ENCODE peak calls at places on chromosomes 6 and 20, in six cellular contexts. B is spleen, A is BE2C, D is nephron progenitor cell, O is activated gamma-delta T cell treated with Interleukin-2 at 50 U/mL for 16 hours, C is COR-L47. V is an unnamed sample.

GRCh38 chr6:88238065-88238464 is 71.9 kb upstream of the CNR1 start:
- DNase-seq in B (no peak), A (no peak), D (peak), O (no peak), C (no peak), V (no peak)

GRCh38 chr6:75296811-75297779 is 12.5 kb upstream of the TMEM30A start:
- DNase-seq in B (no peak), A (no peak), D (no peak), O (no peak), C (peak), V (no peak)

GRCh38 chr6:36912583-36912982 is 26.8 kb downstream of the C6orf89 start:
- DNase-seq in B (no peak), A (no peak), D (no peak), O (peak), C (no peak), V (no peak)

GRCh38 chr20:58246346-58246745 is 17.9 kb upstream of the ANKRD60 start:
- DNase-seq in B (no peak), A (peak), D (no peak), O (no peak), C (no peak), V (no peak)

GRCh38 chr20:51131806-51132205 is 108.9 kb upstream of the KCNG1 start:
- DNase-seq in B (no peak), A (no peak), D (no peak), O (no peak), C (no peak), V (peak)

GRCh38 chr6:16239798-16240123 is 1.4 kb downstream of the GMPR start:
- DNase-seq in B (no peak), A (no peak), D (no peak), O (no peak), C (no peak), V (peak)

GRCh38 chr6:64507661-64508060 is 872.1 kb downstream of the PHF3 start:
- DNase-seq in B (no peak), A (no peak), D (no peak), O (no peak), C (no peak), V (no peak)

GRCh38 chr6:39061588-39061987 is 13.0 kb downstream of the GLP1R start:
- DNase-seq in B (no peak), A (no peak), D (no peak), O (no peak), C (no peak), V (no peak)

GRCh38 chr6:49550413-49551125 is at the start of gene C6orf141:
- DNase-seq in B (no peak), A (peak), D (peak), O (peak), C (peak), V (peak)

GRCh38 chr6:44034931-44035345 is 92.3 kb downstream of the MRPL14 start:
- DNase-seq in B (no peak), A (no peak), D (no peak), O (no peak), C (no peak), V (no peak)

GRCh38 chr6:134097114-134097707 is 44.8 kb upstream of the SLC2A12 start:
- DNase-seq in B (no peak), A (peak), D (peak), O (peak), C (peak), V (peak)

GRCh38 chr6:18579869-18580268 is 192.7 kb downstream of the RNF144B start:
- DNase-seq in B (no peak), A (no peak), D (no peak), O (no peak), C (no peak), V (no peak)

GRCh38 chr6:26383624-26384417 is 913 bp downstream of the BTN2A2 start:
- DNase-seq in B (no peak), A (no peak), D (peak), O (peak), C (no peak), V (peak)

GRCh38 chr20:44651507-44652373 is at the start of gene ADA:
- DNase-seq in B (peak), A (peak), D (peak), O (peak), C (no peak), V (peak)

GRCh38 chr6:33822575-33823395 is 19.0 kb upstream of the MLN start:
- DNase-seq in B (no peak), A (peak), D (peak), O (no peak), C (peak), V (no peak)

GRCh38 chr20:9440891-9441290 is 73.5 kb upstream of the LAMP5 start:
- DNase-seq in B (no peak), A (no peak), D (no peak), O (no peak), C (no peak), V (no peak)

V was measured in Peyer's patch.